ENCODE peak calls at places on chromosomes 5 and 9, in seven cellular contexts. T, J, W, V, Z, O and E are unnamed samples.
A peak's percentile ranks its signal among the peaks of the same experiment; 100 is the strongest.

GRCh38 chr9:111356567-111357244 is 26.7 kb upstream of the OR2K2 start:
- DNase-seq in T (no peak), J (no peak), W (no peak), V (no peak), Z (no peak), O (no peak), E (peak; percentile 82)

GRCh38 chr5:107478068-107478641 is 192.6 kb downstream of the EFNA5 start:
- DNase-seq in T (no peak), J (no peak), W (no peak), V (no peak), Z (no peak), O (no peak), E (no peak)

GRCh38 chr9:14722391-14723035 is at the start of gene CER1:
- DNase-seq in T (no peak), J (no peak), W (peak; percentile 83), V (peak; percentile 91), Z (no peak), O (no peak), E (no peak)

GRCh38 chr9:109040571-109040970 is 27.3 kb upstream of the CTNNAL1 start:
- DNase-seq in T (no peak), J (no peak), W (no peak), V (no peak), Z (no peak), O (no peak), E (no peak)

GRCh38 chr9:128635266-128636023 is 21.2 kb downstream of the DYNC2I2 start:
- DNase-seq in T (peak; percentile 88), J (peak; percentile 92), W (peak; percentile 96), V (peak; percentile 96), Z (peak; percentile 94), O (peak; percentile 96), E (peak; percentile 96)

GRCh38 chr5:89728750-89729149 is 680.8 kb downstream of the CETN3 start:
- DNase-seq in T (peak; percentile 12), J (no peak), W (no peak), V (no peak), Z (peak; percentile 32), O (peak; percentile 29), E (no peak)

GRCh38 chr5:14394365-14394764 is 187.2 kb upstream of the OTULINL start:
- DNase-seq in T (peak; percentile 58), J (no peak), W (no peak), V (no peak), Z (peak; percentile 52), O (no peak), E (no peak)

GRCh38 chr5:61272688-61273087 is 59.4 kb upstream of the ZSWIM6 start:
- DNase-seq in T (no peak), J (no peak), W (no peak), V (no peak), Z (no peak), O (no peak), E (no peak)

GRCh38 chr9:134522976-134523375 is 118.6 kb upstream of the COL5A1 start:
- DNase-seq in T (no peak), J (no peak), W (no peak), V (no peak), Z (no peak), O (no peak), E (no peak)

GRCh38 chr5:150179221-150179620 is 10.6 kb upstream of the SLC6A7 start:
- DNase-seq in T (no peak), J (peak; percentile 42), W (no peak), V (no peak), Z (no peak), O (no peak), E (no peak)

GRCh38 chr5:142568271-142568995 is 117.5 kb downstream of the FGF1 start:
- DNase-seq in T (no peak), J (no peak), W (no peak), V (no peak), Z (no peak), O (no peak), E (no peak)

GRCh38 chr9:85640425-85640824 is 101.3 kb downstream of the AGTPBP1 start:
- DNase-seq in T (no peak), J (no peak), W (no peak), V (no peak), Z (no peak), O (no peak), E (no peak)

GRCh38 chr9:98430535-98430934 is 175.1 kb upstream of the TBC1D2 start:
- DNase-seq in T (no peak), J (no peak), W (no peak), V (no peak), Z (peak; percentile 41), O (peak; percentile 55), E (no peak)

GRCh38 chr9:133505186-133505830 is 19.5 kb downstream of the MYMK start:
- DNase-seq in T (no peak), J (no peak), W (no peak), V (no peak), Z (peak; percentile 56), O (no peak), E (no peak)

GRCh38 chr5:55821731-55822512 is 29.2 kb upstream of the IL31RA start:
- DNase-seq in T (no peak), J (no peak), W (peak; percentile 51), V (peak; percentile 62), Z (peak; percentile 28), O (no peak), E (no peak)

GRCh38 chr5:137231535-137231934 is 267.6 kb downstream of the SPOCK1 start:
- DNase-seq in T (no peak), J (no peak), W (no peak), V (no peak), Z (no peak), O (no peak), E (no peak)

GRCh38 chr5:37875051-37875787 is 35.4 kb upstream of the GDNF start:
- DNase-seq in T (no peak), J (no peak), W (no peak), V (no peak), Z (no peak), O (no peak), E (peak; percentile 64)

GRCh38 chr5:109688647-109688998 is 1.1 kb upstream of the MAN2A1 start:
- DNase-seq in T (no peak), J (no peak), W (no peak), V (peak; percentile 81), Z (no peak), O (no peak), E (no peak)

GRCh38 chr5:176529116-176529823 is 7.9 kb downstream of the RNF44 start:
- DNase-seq in T (no peak), J (no peak), W (no peak), V (no peak), Z (peak; percentile 33), O (no peak), E (no peak)

GRCh38 chr5:32454821-32455220 is 10.3 kb upstream of the ZFR start:
- DNase-seq in T (no peak), J (no peak), W (no peak), V (no peak), Z (no peak), O (no peak), E (no peak)
- H3K27me3 ChIP-seq in T (peaks cover 11% of the 10 kb centered on the region), J (no peaks in the 10 kb centered on the region), W (no peaks in the 10 kb centered on the region), V (no peaks in the 10 kb centered on the region), Z (no peaks in the 10 kb centered on the region), O (no peaks in the 10 kb centered on the region), E (no peaks in the 10 kb centered on the region)

GRCh38 chr5:143782588-143783386 is 29.2 kb upstream of the HMHB1 start:
- DNase-seq in T (no peak), J (no peak), W (peak; percentile 44), V (peak; percentile 81), Z (no peak), O (no peak), E (peak; percentile 90)

GRCh38 chr5:143779506-143779905 is 32.5 kb upstream of the HMHB1 start:
- DNase-seq in T (no peak), J (no peak), W (no peak), V (no peak), Z (no peak), O (no peak), E (no peak)

GRCh38 chr5:143776951-143777350 is 35.0 kb upstream of the HMHB1 start:
- DNase-seq in T (no peak), J (no peak), W (no peak), V (no peak), Z (no peak), O (no peak), E (no peak)

GRCh38 chr5:143781993-143782520 is 29.9 kb upstream of the HMHB1 start:
- DNase-seq in T (no peak), J (no peak), W (no peak), V (no peak), Z (no peak), O (no peak), E (no peak)
- H3K27me3 ChIP-seq in T (no peaks in the 10 kb centered on the region), J (no peaks in the 10 kb centered on the region), W (no peaks in the 10 kb centered on the region), V (no peaks in the 10 kb centered on the region), Z (no peaks in the 10 kb centered on the region), O (no peaks in the 10 kb centered on the region), E (no peaks in the 10 kb centered on the region)

GRCh38 chr5:181114844-181115778 is 15.9 kb downstream of the OR2V1 start:
- DNase-seq in T (no peak), J (no peak), W (peak; percentile 53), V (peak; percentile 68), Z (no peak), O (no peak), E (peak; percentile 37)

GRCh38 chr5:181119105-181119504 is 11.9 kb downstream of the OR2V1 start:
- DNase-seq in T (no peak), J (no peak), W (no peak), V (no peak), Z (no peak), O (no peak), E (peak; percentile 36)

GRCh38 chr5:181111010-181111409 is 20.0 kb downstream of the OR2V1 start:
- DNase-seq in T (no peak), J (no peak), W (no peak), V (peak; percentile 34), Z (no peak), O (no peak), E (no peak)

GRCh38 chr5:181118369-181118768 is 12.6 kb downstream of the OR2V1 start:
- DNase-seq in T (no peak), J (no peak), W (no peak), V (no peak), Z (no peak), O (no peak), E (no peak)

GRCh38 chr5:181114284-181114843 is 16.6 kb downstream of the OR2V1 start:
- DNase-seq in T (no peak), J (no peak), W (peak; percentile 52), V (peak; percentile 40), Z (no peak), O (no peak), E (no peak)
- H3K27me3 ChIP-seq in T (peaks cover 99% of the 10 kb centered on the region), J (no peaks in the 10 kb centered on the region), W (peaks cover 2% of the 10 kb centered on the region), V (peaks cover 61% of the 10 kb centered on the region), Z (peaks cover 70% of the 10 kb centered on the region), O (peaks cover 4% of the 10 kb centered on the region), E (peaks cover 37% of the 10 kb centered on the region)

GRCh38 chr5:93578179-93578812 is 2.7 kb downstream of the NR2F1-AS1 start:
- DNase-seq in T (no peak), J (no peak), W (peak; percentile 39), V (peak; percentile 30), Z (no peak), O (no peak), E (no peak)

GRCh38 chr5:93577807-93578178 is 3.2 kb downstream of the NR2F1-AS1 start:
- DNase-seq in T (no peak), J (no peak), W (no peak), V (no peak), Z (no peak), O (no peak), E (no peak)

GRCh38 chr5:93579561-93580386 is 1.2 kb downstream of the NR2F1-AS1 start:
- DNase-seq in T (no peak), J (peak; percentile 57), W (peak; percentile 64), V (peak; percentile 69), Z (peak; percentile 31), O (no peak), E (no peak)

GRCh38 chr5:93580387-93581100 is 475 bp downstream of the NR2F1-AS1 start:
- DNase-seq in T (no peak), J (peak; percentile 54), W (no peak), V (no peak), Z (peak; percentile 27), O (no peak), E (peak; percentile 59)

GRCh38 chr5:93578813-93579560 is 2.0 kb downstream of the NR2F1-AS1 start:
- DNase-seq in T (no peak), J (no peak), W (peak; percentile 55), V (peak; percentile 59), Z (peak; percentile 33), O (no peak), E (peak; percentile 71)
- H3K27me3 ChIP-seq in T (peaks cover 97% of the 10 kb centered on the region), J (no peaks in the 10 kb centered on the region), W (peaks cover 79% of the 10 kb centered on the region), V (peaks cover 97% of the 10 kb centered on the region), Z (peaks cover 93% of the 10 kb centered on the region), O (no peaks in the 10 kb centered on the region), E (no peaks in the 10 kb centered on the region)